ENCODE peak calls at places on chromosomes 13 and 19, in seven cellular contexts. M is ascending aorta; I is thyroid gland; N is fibroblast of lung; U is psoas muscle; Y is adrenal gland; J is CD4-positive, alpha-beta T cell. W is an unnamed sample.

GRCh38 chr13:105363747-105364177 is 1171.7 kb downstream of the EFNB2 start:
- DNase-seq in M (no peak), I (no peak), N (no peak), U (no peak), Y (no peak), J (no peak), W (no peak)

GRCh38 chr19:6002591-6002990 is 24.7 kb upstream of the RANBP3 start:
- DNase-seq in M (no peak), I (no peak), N (no peak), U (no peak), Y (no peak), J (no peak), W (no peak)

GRCh38 chr13:46369506-46370268 is 17.4 kb downstream of the RUBCNL start:
- DNase-seq in M (peak), I (peak), N (peak), U (no peak), Y (no peak), J (no peak), W (no peak)

GRCh38 chr19:32581704-32582164 is 744 bp downstream of the PDCD5 start:
- DNase-seq in M (no peak), I (peak), N (peak), U (peak), Y (no peak), J (no peak), W (peak)

GRCh38 chr13:85590231-85590931 is 208.8 kb downstream of the SLITRK6 start:
- DNase-seq in M (no peak), I (no peak), N (peak), U (no peak), Y (no peak), J (no peak), W (no peak)

GRCh38 chr13:77861716-77862115 is 56.9 kb downstream of the EDNRB start:
- DNase-seq in M (no peak), I (no peak), N (no peak), U (no peak), Y (no peak), J (no peak), W (no peak)

GRCh38 chr13:45015300-45015699 is 26.0 kb downstream of the GPALPP1 start:
- DNase-seq in M (no peak), I (no peak), N (peak), U (no peak), Y (no peak), J (no peak), W (no peak)

GRCh38 chr19:58558066-58558622 is at the start of gene UBE2M:
- DNase-seq in M (peak), I (peak), N (peak), U (peak), Y (peak), J (peak), W (no peak)

GRCh38 chr19:48868196-48868886 is at the start of gene PLEKHA4:
- DNase-seq in M (peak), I (peak), N (peak), U (peak), Y (peak), J (no peak), W (peak)

GRCh38 chr13:47903836-47904235 is 97.2 kb downstream of the SUCLA2 start:
- DNase-seq in M (no peak), I (no peak), N (peak), U (no peak), Y (no peak), J (no peak), W (no peak)

GRCh38 chr19:19034204-19034624 is 811 bp downstream of the ARMC6 start:
- DNase-seq in M (peak), I (peak), N (peak), U (peak), Y (peak), J (peak), W (peak)

GRCh38 chr13:108361769-108362168 is 92.3 kb downstream of the TNFSF13B start:
- DNase-seq in M (no peak), I (no peak), N (no peak), U (no peak), Y (no peak), J (no peak), W (no peak)

GRCh38 chr19:55118401-55118991 is 1.1 kb upstream of the PPP1R12C start:
- DNase-seq in M (peak), I (no peak), N (no peak), U (peak), Y (peak), J (no peak), W (peak)

GRCh38 chr13:67464154-67464553 is 234.0 kb upstream of the PCDH9 start:
- DNase-seq in M (no peak), I (no peak), N (no peak), U (no peak), Y (no peak), J (no peak), W (no peak)

DNA sequence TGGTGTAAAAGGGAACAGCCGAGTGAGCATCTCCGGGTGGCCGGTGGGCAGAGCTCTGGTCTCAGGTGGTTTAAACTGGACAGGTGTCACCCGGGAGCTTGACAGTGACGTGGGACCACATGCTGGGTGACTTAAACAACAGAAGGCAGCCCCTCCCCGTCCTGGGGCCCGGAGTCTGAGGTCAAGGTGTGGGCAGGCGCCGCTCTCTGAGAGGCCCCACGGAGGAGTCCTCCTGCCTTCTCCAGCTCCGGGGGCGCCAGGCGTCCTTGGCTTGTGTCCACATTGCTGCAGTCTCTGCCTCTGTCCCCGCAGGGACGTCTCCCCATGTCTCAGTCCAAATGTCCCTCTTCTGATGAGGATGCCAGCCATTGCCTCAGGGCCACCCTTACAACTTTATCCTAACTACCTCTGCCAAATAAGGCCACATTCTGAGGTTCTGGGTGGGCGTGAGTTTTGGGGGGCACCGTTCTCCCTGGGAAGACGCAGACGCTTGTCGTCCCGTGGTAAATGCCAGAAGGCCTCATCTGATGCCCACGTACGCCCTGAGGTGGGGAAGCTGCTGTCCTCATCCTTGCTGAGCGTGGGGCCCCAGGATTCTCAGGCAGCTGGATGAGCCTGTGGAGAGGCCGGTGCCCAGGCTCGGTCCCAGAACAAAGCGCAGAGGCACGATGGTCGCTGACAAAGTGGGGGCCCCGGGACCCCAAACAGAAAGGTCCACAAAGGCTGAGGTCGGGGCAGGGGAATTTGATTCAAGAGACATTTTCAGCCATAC is 12.9 kb downstream of the GZMM start:
- DNase-seq in M (no peak), I (no peak), N (no peak), U (no peak), Y (no peak), J (no peak), W (no peak)
- H3K27ac ChIP-seq in M (no peak), I (no peak), N (no peak), U (no peak), Y (no peak), J (no peak), W (no peak)

GRCh38 chr19:16113727-16114126 is 2.0 kb downstream of the RAB8A start:
- DNase-seq in M (no peak), I (no peak), N (no peak), U (no peak), Y (no peak), J (no peak), W (no peak)

GRCh38 chr19:16112778-16113177 is 1.1 kb downstream of the RAB8A start:
- DNase-seq in M (no peak), I (no peak), N (no peak), U (no peak), Y (no peak), J (no peak), W (no peak)

GRCh38 chr19:16117594-16118033 is 5.9 kb downstream of the RAB8A start:
- DNase-seq in M (no peak), I (no peak), N (no peak), U (no peak), Y (no peak), J (no peak), W (no peak)

GRCh38 chr19:16116067-16116466 is 4.4 kb downstream of the RAB8A start:
- DNase-seq in M (no peak), I (peak), N (no peak), U (no peak), Y (no peak), J (no peak), W (no peak)

DNA sequence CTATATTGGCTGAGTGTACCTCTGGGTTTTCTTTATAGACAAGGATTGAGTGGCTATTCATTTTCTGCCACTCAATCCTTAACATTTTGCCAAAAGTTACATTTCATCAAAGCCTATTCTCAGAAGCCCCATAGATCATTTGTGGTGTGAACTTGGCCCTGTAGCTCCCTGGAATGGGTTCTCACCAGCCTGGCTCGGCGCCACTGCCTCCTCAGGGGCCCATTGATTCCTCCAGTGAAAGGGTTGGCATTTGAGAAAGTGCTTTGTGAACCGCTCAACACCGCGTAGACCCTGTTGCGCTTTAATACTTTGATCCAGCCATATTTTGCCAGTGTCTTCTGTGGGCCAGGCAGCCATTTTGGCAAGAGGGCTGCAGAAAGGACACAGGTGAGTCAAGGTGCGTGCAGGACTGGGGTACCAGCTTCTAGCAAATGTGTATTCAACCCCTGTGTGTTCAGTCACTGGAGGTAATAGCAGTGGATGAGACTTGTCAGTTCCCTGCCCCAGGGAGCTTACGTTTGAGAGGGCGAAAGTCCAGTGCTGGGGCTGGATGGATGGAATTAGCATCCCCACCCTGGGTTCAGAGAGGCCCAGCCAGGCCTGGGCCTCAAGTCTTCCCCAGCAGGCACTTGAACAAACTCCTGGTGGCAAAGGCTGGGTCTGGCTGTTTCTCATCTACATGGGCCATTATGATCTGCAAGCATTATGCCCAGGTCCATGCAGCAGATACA is 3.8 kb downstream of the RAB8A start:
- DNase-seq in M (no peak), I (no peak), N (no peak), U (no peak), Y (no peak), J (no peak), W (no peak)
- H3K27ac ChIP-seq in M (no peak), I (no peak), N (no peak), U (no peak), Y (no peak), J (peak), W (no peak)

DNA sequence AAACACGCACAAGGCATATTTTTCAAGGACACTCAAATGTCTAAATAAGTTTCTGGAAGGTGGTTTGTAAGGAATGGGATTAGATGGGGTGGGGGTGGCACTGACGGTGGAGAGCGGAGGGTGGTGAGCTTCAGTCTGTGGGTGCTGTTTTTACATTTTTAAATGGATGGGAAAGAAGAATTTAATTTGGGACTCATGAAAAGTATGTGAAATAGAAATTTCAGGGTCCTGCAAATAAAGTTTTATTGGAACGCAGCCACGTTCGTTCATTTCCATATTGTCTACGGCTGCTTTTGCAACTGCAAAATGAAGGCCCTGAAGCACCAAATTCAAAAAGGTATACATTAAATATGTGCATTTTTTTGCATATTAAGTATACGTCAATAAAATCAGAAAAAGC is 9.9 kb downstream of the KANK2 start:
- DNase-seq in M (no peak), I (no peak), N (no peak), U (no peak), Y (no peak), J (no peak), W (no peak)
- H3K27ac ChIP-seq in M (peak), I (no peak), N (no peak), U (no peak), Y (no peak), J (no peak), W (peak)

GRCh38 chr19:50203281-50204080 is at the start of gene MYH14:
- DNase-seq in M (peak), I (peak), N (peak), U (peak), Y (peak), J (no peak), W (peak)
- H3K27ac ChIP-seq in M (no peak), I (peak), N (no peak), U (peak), Y (no peak), J (no peak), W (no peak)

GRCh38 chr13:27619093-27619705 is 1.1 kb downstream of the LNX2 start:
- DNase-seq in M (no peak), I (peak), N (peak), U (no peak), Y (no peak), J (no peak), W (no peak)
- H3K27ac ChIP-seq in M (peak), I (peak), N (peak), U (peak), Y (peak), J (no peak), W (peak)

GRCh38 chr19:13778847-13779246 is 4.6 kb downstream of the C19orf53 start:
- DNase-seq in M (no peak), I (no peak), N (no peak), U (no peak), Y (no peak), J (no peak), W (no peak)
- H3K27ac ChIP-seq in M (no peak), I (no peak), N (no peak), U (no peak), Y (peak), J (peak), W (no peak)

DNA sequence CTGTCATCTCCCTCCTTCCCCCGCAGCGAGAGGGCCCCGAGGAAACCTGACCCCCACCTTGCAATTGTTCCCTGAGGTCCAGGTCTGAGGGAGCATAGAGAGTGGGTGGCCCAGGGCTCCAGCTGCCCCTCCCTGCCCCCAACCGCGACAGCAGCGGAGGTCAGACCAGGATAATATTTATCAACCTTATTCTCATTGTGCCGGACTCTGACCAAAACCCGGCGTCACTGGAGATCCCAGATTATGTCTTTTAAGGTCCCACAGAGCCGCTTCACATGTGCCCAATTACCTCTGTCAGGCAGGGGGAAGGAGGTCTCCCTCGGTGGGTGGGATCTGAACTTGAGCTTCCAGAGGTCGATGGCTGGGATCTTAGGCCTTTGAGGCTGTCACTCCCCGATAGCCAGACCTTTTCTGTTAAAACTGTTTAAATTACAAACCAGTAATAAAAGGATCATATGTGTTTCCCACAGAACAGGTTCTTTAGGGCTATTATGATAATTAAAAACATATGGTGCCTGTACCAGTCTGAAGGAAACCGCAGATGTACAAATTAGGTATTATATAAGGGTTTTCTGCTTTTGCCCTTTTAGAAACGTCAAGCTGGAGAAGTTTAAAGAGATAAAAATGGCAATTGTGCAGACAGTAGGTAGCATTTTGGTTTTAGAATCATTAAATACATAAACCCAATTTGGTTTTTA is 195.5 kb downstream of the ZNF536 start:
- DNase-seq in M (no peak), I (no peak), N (no peak), U (no peak), Y (no peak), J (no peak), W (no peak)
- H3K27ac ChIP-seq in M (no peak), I (no peak), N (no peak), U (no peak), Y (no peak), J (no peak), W (no peak)

GRCh38 chr13:42706286-42706685 is 75.1 kb upstream of the FAM216B start:
- DNase-seq in M (no peak), I (no peak), N (no peak), U (no peak), Y (no peak), J (no peak), W (no peak)

GRCh38 chr13:42707596-42707995 is 73.8 kb upstream of the FAM216B start:
- DNase-seq in M (no peak), I (no peak), N (peak), U (no peak), Y (no peak), J (no peak), W (no peak)

GRCh38 chr13:42708391-42708790 is 73.0 kb upstream of the FAM216B start:
- DNase-seq in M (no peak), I (no peak), N (no peak), U (no peak), Y (no peak), J (no peak), W (no peak)

GRCh38 chr13:42707003-42707402 is 74.4 kb upstream of the FAM216B start:
- DNase-seq in M (no peak), I (no peak), N (no peak), U (no peak), Y (no peak), J (no peak), W (no peak)

GRCh38 chr13:42709276-42709675 is 72.1 kb upstream of the FAM216B start:
- DNase-seq in M (no peak), I (no peak), N (no peak), U (no peak), Y (no peak), J (no peak), W (no peak)
- H3K27ac ChIP-seq in M (no peak), I (no peak), N (no peak), U (no peak), Y (no peak), J (no peak), W (no peak)

W was measured in testis.